ENCODE peak calls at places on chromosomes 5 and 9, in nine cellular contexts. One of them, this sample, is unnamed.

GRCh38 chr9:2418619-2419018 is 203.0 kb upstream of the VLDLR start:
- DNase-seq in left ventricle myocardium inferior: no peak
- DNase-seq in astrocyte of the hippocampus: peak
- DNase-seq in astrocyte of the spinal cord: peak
- DNase-seq in cerebellum: peak
- DNase-seq in stimulated activated CD4-positive, alpha-beta T cell treated with anti-CD3 and anti-CD28 coated beads, Interleukin-12 subunit alpha, Interleukin-12 subunit beta, amount 100 ng/mL, for 48 hours: no peak
- DNase-seq in HEK293T: no peak
- DNase-seq in HCT116: no peak
- DNase-seq in posterior vena cava: no peak
- DNase-seq in this sample: peak

GRCh38 chr5:74454263-74455030 is 186.1 kb downstream of the ENC1 start:
- DNase-seq in left ventricle myocardium inferior: no peak
- DNase-seq in astrocyte of the hippocampus: no peak
- DNase-seq in astrocyte of the spinal cord: no peak
- DNase-seq in cerebellum: no peak
- DNase-seq in stimulated activated CD4-positive, alpha-beta T cell treated with anti-CD3 and anti-CD28 coated beads, Interleukin-12 subunit alpha, Interleukin-12 subunit beta, amount 100 ng/mL, for 48 hours: no peak
- DNase-seq in HEK293T: no peak
- DNase-seq in HCT116: no peak
- DNase-seq in posterior vena cava: no peak
- DNase-seq in this sample: no peak

GRCh38 chr9:78351816-78352215 is 54.9 kb downstream of the PSAT1 start:
- DNase-seq in left ventricle myocardium inferior: no peak
- DNase-seq in astrocyte of the hippocampus: no peak
- DNase-seq in astrocyte of the spinal cord: no peak
- DNase-seq in cerebellum: no peak
- DNase-seq in stimulated activated CD4-positive, alpha-beta T cell treated with anti-CD3 and anti-CD28 coated beads, Interleukin-12 subunit alpha, Interleukin-12 subunit beta, amount 100 ng/mL, for 48 hours: no peak
- DNase-seq in HEK293T: no peak
- DNase-seq in HCT116: no peak
- DNase-seq in posterior vena cava: no peak
- DNase-seq in this sample: no peak

GRCh38 chr5:39137391-39138181 is 63.4 kb upstream of the RICTOR start:
- DNase-seq in left ventricle myocardium inferior: no peak
- DNase-seq in astrocyte of the hippocampus: no peak
- DNase-seq in astrocyte of the spinal cord: no peak
- DNase-seq in cerebellum: no peak
- DNase-seq in stimulated activated CD4-positive, alpha-beta T cell treated with anti-CD3 and anti-CD28 coated beads, Interleukin-12 subunit alpha, Interleukin-12 subunit beta, amount 100 ng/mL, for 48 hours: no peak
- DNase-seq in HEK293T: peak
- DNase-seq in HCT116: peak
- DNase-seq in posterior vena cava: no peak
- DNase-seq in this sample: peak

GRCh38 chr5:128681096-128681495 is 143.1 kb upstream of the FBN2 start:
- DNase-seq in left ventricle myocardium inferior: no peak
- DNase-seq in astrocyte of the hippocampus: peak
- DNase-seq in astrocyte of the spinal cord: no peak
- DNase-seq in cerebellum: no peak
- DNase-seq in stimulated activated CD4-positive, alpha-beta T cell treated with anti-CD3 and anti-CD28 coated beads, Interleukin-12 subunit alpha, Interleukin-12 subunit beta, amount 100 ng/mL, for 48 hours: no peak
- DNase-seq in HEK293T: no peak
- DNase-seq in HCT116: no peak
- DNase-seq in posterior vena cava: no peak
- DNase-seq in this sample: peak

GRCh38 chr5:93221-93980 is 1.4 kb downstream of the PLEKHG4B start:
- DNase-seq in left ventricle myocardium inferior: no peak
- DNase-seq in astrocyte of the hippocampus: no peak
- DNase-seq in astrocyte of the spinal cord: no peak
- DNase-seq in cerebellum: no peak
- DNase-seq in stimulated activated CD4-positive, alpha-beta T cell treated with anti-CD3 and anti-CD28 coated beads, Interleukin-12 subunit alpha, Interleukin-12 subunit beta, amount 100 ng/mL, for 48 hours: no peak
- DNase-seq in HEK293T: no peak
- DNase-seq in HCT116: no peak
- DNase-seq in posterior vena cava: no peak
- DNase-seq in this sample: no peak

GRCh38 chr9:105357937-105358336 is 89.9 kb upstream of the FSD1L start:
- DNase-seq in left ventricle myocardium inferior: no peak
- DNase-seq in astrocyte of the hippocampus: no peak
- DNase-seq in astrocyte of the spinal cord: no peak
- DNase-seq in cerebellum: no peak
- DNase-seq in stimulated activated CD4-positive, alpha-beta T cell treated with anti-CD3 and anti-CD28 coated beads, Interleukin-12 subunit alpha, Interleukin-12 subunit beta, amount 100 ng/mL, for 48 hours: no peak
- DNase-seq in HEK293T: no peak
- DNase-seq in HCT116: no peak
- DNase-seq in posterior vena cava: no peak
- DNase-seq in this sample: no peak

GRCh38 chr9:130234340-130235260 is 31.0 kb upstream of the HMCN2 start:
- DNase-seq in left ventricle myocardium inferior: no peak
- DNase-seq in astrocyte of the hippocampus: peak
- DNase-seq in astrocyte of the spinal cord: peak
- DNase-seq in cerebellum: no peak
- DNase-seq in stimulated activated CD4-positive, alpha-beta T cell treated with anti-CD3 and anti-CD28 coated beads, Interleukin-12 subunit alpha, Interleukin-12 subunit beta, amount 100 ng/mL, for 48 hours: no peak
- DNase-seq in HEK293T: no peak
- DNase-seq in HCT116: no peak
- DNase-seq in posterior vena cava: peak
- DNase-seq in this sample: peak

GRCh38 chr9:36023260-36024048 is 13.3 kb upstream of the RECK start:
- DNase-seq in left ventricle myocardium inferior: peak
- DNase-seq in astrocyte of the hippocampus: peak
- DNase-seq in astrocyte of the spinal cord: peak
- DNase-seq in cerebellum: peak
- DNase-seq in stimulated activated CD4-positive, alpha-beta T cell treated with anti-CD3 and anti-CD28 coated beads, Interleukin-12 subunit alpha, Interleukin-12 subunit beta, amount 100 ng/mL, for 48 hours: peak
- DNase-seq in HEK293T: peak
- DNase-seq in HCT116: peak
- DNase-seq in posterior vena cava: no peak
- DNase-seq in this sample: peak

GRCh38 chr9:121670447-121670846 is 19.0 kb downstream of the DAB2IP start:
- DNase-seq in left ventricle myocardium inferior: no peak
- DNase-seq in astrocyte of the hippocampus: peak
- DNase-seq in astrocyte of the spinal cord: no peak
- DNase-seq in cerebellum: no peak
- DNase-seq in stimulated activated CD4-positive, alpha-beta T cell treated with anti-CD3 and anti-CD28 coated beads, Interleukin-12 subunit alpha, Interleukin-12 subunit beta, amount 100 ng/mL, for 48 hours: no peak
- DNase-seq in HEK293T: no peak
- DNase-seq in HCT116: no peak
- DNase-seq in posterior vena cava: peak
- DNase-seq in this sample: peak

GRCh38 chr9:38057416-38058195 is 11.4 kb downstream of the SHB start:
- DNase-seq in left ventricle myocardium inferior: peak
- DNase-seq in astrocyte of the hippocampus: peak
- DNase-seq in astrocyte of the spinal cord: no peak
- DNase-seq in cerebellum: peak
- DNase-seq in stimulated activated CD4-positive, alpha-beta T cell treated with anti-CD3 and anti-CD28 coated beads, Interleukin-12 subunit alpha, Interleukin-12 subunit beta, amount 100 ng/mL, for 48 hours: no peak
- DNase-seq in HEK293T: no peak
- DNase-seq in HCT116: no peak
- DNase-seq in posterior vena cava: no peak
- DNase-seq in this sample: no peak

GRCh38 chr5:107858324-107858723 is 187.6 kb upstream of the EFNA5 start:
- DNase-seq in left ventricle myocardium inferior: no peak
- DNase-seq in astrocyte of the hippocampus: no peak
- DNase-seq in astrocyte of the spinal cord: no peak
- DNase-seq in cerebellum: no peak
- DNase-seq in stimulated activated CD4-positive, alpha-beta T cell treated with anti-CD3 and anti-CD28 coated beads, Interleukin-12 subunit alpha, Interleukin-12 subunit beta, amount 100 ng/mL, for 48 hours: no peak
- DNase-seq in HEK293T: no peak
- DNase-seq in HCT116: no peak
- DNase-seq in posterior vena cava: no peak
- DNase-seq in this sample: no peak

GRCh38 chr5:171622010-171622409 is 163.6 kb upstream of the SMIM23 start:
- DNase-seq in left ventricle myocardium inferior: peak
- DNase-seq in astrocyte of the hippocampus: no peak
- DNase-seq in astrocyte of the spinal cord: no peak
- DNase-seq in cerebellum: peak
- DNase-seq in stimulated activated CD4-positive, alpha-beta T cell treated with anti-CD3 and anti-CD28 coated beads, Interleukin-12 subunit alpha, Interleukin-12 subunit beta, amount 100 ng/mL, for 48 hours: no peak
- DNase-seq in HEK293T: no peak
- DNase-seq in HCT116: no peak
- DNase-seq in posterior vena cava: no peak
- DNase-seq in this sample: no peak

GRCh38 chr9:135619599-135619886 is 19.8 kb downstream of the GLT6D1 start:
- DNase-seq in left ventricle myocardium inferior: no peak
- DNase-seq in astrocyte of the hippocampus: no peak
- DNase-seq in astrocyte of the spinal cord: no peak
- DNase-seq in cerebellum: no peak
- DNase-seq in stimulated activated CD4-positive, alpha-beta T cell treated with anti-CD3 and anti-CD28 coated beads, Interleukin-12 subunit alpha, Interleukin-12 subunit beta, amount 100 ng/mL, for 48 hours: no peak
- DNase-seq in HEK293T: no peak
- DNase-seq in HCT116: no peak
- DNase-seq in posterior vena cava: no peak
- DNase-seq in this sample: no peak

GRCh38 chr5:173712609-173713176 is 96.2 kb upstream of the BOD1 start:
- DNase-seq in left ventricle myocardium inferior: no peak
- DNase-seq in astrocyte of the hippocampus: no peak
- DNase-seq in astrocyte of the spinal cord: no peak
- DNase-seq in cerebellum: no peak
- DNase-seq in stimulated activated CD4-positive, alpha-beta T cell treated with anti-CD3 and anti-CD28 coated beads, Interleukin-12 subunit alpha, Interleukin-12 subunit beta, amount 100 ng/mL, for 48 hours: no peak
- DNase-seq in HEK293T: no peak
- DNase-seq in HCT116: no peak
- DNase-seq in posterior vena cava: peak
- DNase-seq in this sample: no peak

GRCh38 chr5:104540448-104540847 is 977.9 kb upstream of the NUDT12 start:
- DNase-seq in left ventricle myocardium inferior: no peak
- DNase-seq in astrocyte of the hippocampus: peak
- DNase-seq in astrocyte of the spinal cord: peak
- DNase-seq in cerebellum: no peak
- DNase-seq in stimulated activated CD4-positive, alpha-beta T cell treated with anti-CD3 and anti-CD28 coated beads, Interleukin-12 subunit alpha, Interleukin-12 subunit beta, amount 100 ng/mL, for 48 hours: no peak
- DNase-seq in HEK293T: no peak
- DNase-seq in HCT116: peak
- DNase-seq in posterior vena cava: no peak
- DNase-seq in this sample: peak

GRCh38 chr5:78562719-78563330 is 85.7 kb downstream of the LHFPL2 start:
- DNase-seq in left ventricle myocardium inferior: no peak
- DNase-seq in astrocyte of the hippocampus: no peak
- DNase-seq in astrocyte of the spinal cord: no peak
- DNase-seq in cerebellum: peak
- DNase-seq in stimulated activated CD4-positive, alpha-beta T cell treated with anti-CD3 and anti-CD28 coated beads, Interleukin-12 subunit alpha, Interleukin-12 subunit beta, amount 100 ng/mL, for 48 hours: no peak
- DNase-seq in HEK293T: no peak
- DNase-seq in HCT116: no peak
- DNase-seq in posterior vena cava: no peak
- DNase-seq in this sample: no peak

GRCh38 chr9:125681657-125682056 is 25.4 kb downstream of the MAPKAP1 start:
- DNase-seq in left ventricle myocardium inferior: no peak
- DNase-seq in astrocyte of the hippocampus: no peak
- DNase-seq in astrocyte of the spinal cord: no peak
- DNase-seq in cerebellum: no peak
- DNase-seq in stimulated activated CD4-positive, alpha-beta T cell treated with anti-CD3 and anti-CD28 coated beads, Interleukin-12 subunit alpha, Interleukin-12 subunit beta, amount 100 ng/mL, for 48 hours: no peak
- DNase-seq in HEK293T: no peak
- DNase-seq in HCT116: no peak
- DNase-seq in posterior vena cava: no peak
- DNase-seq in this sample: no peak

GRCh38 chr5:82975396-82975795 is 101.8 kb downstream of the TMEM167A start:
- DNase-seq in left ventricle myocardium inferior: no peak
- DNase-seq in astrocyte of the hippocampus: no peak
- DNase-seq in astrocyte of the spinal cord: no peak
- DNase-seq in cerebellum: no peak
- DNase-seq in stimulated activated CD4-positive, alpha-beta T cell treated with anti-CD3 and anti-CD28 coated beads, Interleukin-12 subunit alpha, Interleukin-12 subunit beta, amount 100 ng/mL, for 48 hours: no peak
- DNase-seq in HEK293T: no peak
- DNase-seq in HCT116: no peak
- DNase-seq in posterior vena cava: no peak
- DNase-seq in this sample: no peak